ENCODE peak calls at places on chromosomes 5 and 9, in nine cellular contexts. N is AG20443; H is KBM-7; G is anterior cingulate cortex; L is kidney glomerular epithelial cell; D is T-helper 2 cell; M is NAMALWA; T is natural killer cell; E is stimulated activated CD8-positive, alpha-beta memory T cell treated with anti-CD3 and anti-CD28 coated beads, Interleukin-12 subunit alpha, Interleukin-12 subunit beta, amount 100 ng/mL, for 1 hour. K is an unnamed sample.

GRCh38 chr5:132408965-132409364 is 39.5 kb downstream of the SLC22A5 start:
- DNase-seq in L (no peak), D (no peak), T (no peak), M (no peak), G (no peak), N (no peak), E (no peak), H (no peak), K (no peak)

GRCh38 chr9:14103115-14103514 is 210.8 kb downstream of the NFIB start:
- DNase-seq in L (no peak), E (no peak), H (no peak), D (no peak), T (no peak), N (peak; percentile 14), M (no peak), G (no peak), K (peak; percentile 20)

GRCh38 chr5:132206782-132207181 is 20.9 kb downstream of the P4HA2 start:
- DNase-seq in M (peak; percentile 38), E (no peak), H (no peak), G (no peak), N (no peak), L (no peak), T (no peak), D (no peak), K (no peak)

GRCh38 chr5:44568519-44568918 is 179.3 kb upstream of the FGF10 start:
- DNase-seq in N (no peak), E (no peak), G (no peak), L (no peak), M (no peak), D (no peak), T (no peak), H (no peak), K (no peak)

GRCh38 chr5:180069589-180070247 is 1.8 kb downstream of the RNF130 start:
- DNase-seq in H (peak; percentile 95), G (peak; percentile 86), D (no peak), L (no peak), E (no peak), M (no peak), T (no peak), N (no peak), K (peak; percentile 12)

GRCh38 chr5:171390883-171391677 is 3.4 kb downstream of the NPM1 start:
- DNase-seq in M (peak; percentile 51), T (no peak), L (no peak), H (no peak), N (no peak), D (no peak), G (no peak), E (no peak), K (no peak)

GRCh38 chr5:123012321-123012720 is 24.2 kb downstream of the PPIC start:
- DNase-seq in M (no peak), N (no peak), L (no peak), G (no peak), H (peak; percentile 30), T (no peak), D (no peak), E (no peak), K (no peak)

GRCh38 chr9:278651-279050 is 64.0 kb downstream of the DOCK8 start:
- DNase-seq in T (no peak), H (peak; percentile 15), D (no peak), E (no peak), L (no peak), N (no peak), M (no peak), G (no peak), K (no peak)

GRCh38 chr5:150612905-150613670 is 27.4 kb upstream of the SYNPO start:
- DNase-seq in N (no peak), M (no peak), D (no peak), T (no peak), L (no peak), G (no peak), H (no peak), E (no peak), K (no peak)

GRCh38 chr5:9347032-9347431 is 198.8 kb downstream of the SEMA5A start:
- DNase-seq in T (no peak), H (no peak), D (no peak), E (no peak), N (no peak), L (no peak), G (no peak), M (no peak), K (no peak)

GRCh38 chr5:159901308-159901707 is 15.0 kb upstream of the ADRA1B start:
- DNase-seq in N (no peak), D (no peak), M (no peak), H (no peak), L (no peak), E (no peak), T (no peak), G (no peak), K (no peak)

GRCh38 chr5:133402781-133403180 is 209.6 kb downstream of the FSTL4 start:
- DNase-seq in T (no peak), H (no peak), E (no peak), M (no peak), N (no peak), L (no peak), D (no peak), G (no peak), K (no peak)

GRCh38 chr9:35683323-35683722 is 6.4 kb downstream of the TPM2 start:
- DNase-seq in H (no peak), N (no peak), E (no peak), D (no peak), T (no peak), G (no peak), M (no peak), L (no peak), K (no peak)

GRCh38 chr5:173866249-173867172 is 21.6 kb upstream of the CPEB4 start:
- DNase-seq in D (no peak), M (no peak), N (no peak), T (no peak), E (no peak), L (no peak), H (peak; percentile 66), G (peak; percentile 97), K (no peak)

GRCh38 chr5:61752588-61752987 is 420.5 kb downstream of the ZSWIM6 start:
- DNase-seq in T (no peak), M (no peak), G (no peak), H (no peak), N (no peak), L (no peak), D (no peak), E (no peak), K (no peak)

GRCh38 chr5:129116797-129117196 is 22.2 kb downstream of the ISOC1 start:
- DNase-seq in T (no peak), N (no peak), D (no peak), H (no peak), E (no peak), L (no peak), G (no peak), M (no peak), K (no peak)

GRCh38 chr5:33657804-33658435 is 217.2 kb downstream of the TARS1 start:
- DNase-seq in N (no peak), L (no peak), E (no peak), M (no peak), H (no peak), D (no peak), G (no peak), T (no peak), K (no peak)

GRCh38 chr5:29896651-29897050 is 1296.8 kb upstream of the CDH6 start:
- DNase-seq in D (no peak), N (no peak), E (no peak), M (no peak), L (no peak), G (no peak), T (no peak), H (no peak), K (no peak)

GRCh38 chr5:136014049-136014516 is 14.7 kb upstream of the TGFBI start:
- DNase-seq in L (no peak), M (no peak), H (no peak), T (no peak), D (no peak), G (no peak), E (no peak), N (no peak), K (no peak)

GRCh38 chr5:167642779-167643517 is 648.5 kb upstream of the WWC1 start:
- DNase-seq in L (no peak), N (peak; percentile 75), G (no peak), H (no peak), D (no peak), T (no peak), E (no peak), M (no peak), K (peak; percentile 50)

GRCh38 chr5:129820-130219 is 37.9 kb downstream of the PLEKHG4B start:
- DNase-seq in G (no peak), M (no peak), D (no peak), L (no peak), T (no peak), N (peak; percentile 54), H (no peak), E (no peak), K (peak; percentile 34)

GRCh38 chr9:128414461-128414860 is 6.2 kb upstream of the CERCAM start:
- DNase-seq in M (no peak), H (no peak), E (no peak), L (no peak), D (no peak), N (no peak), T (no peak), G (no peak), K (no peak)

GRCh38 chr9:95336281-95336680 is 18.8 kb upstream of the FANCC start:
- DNase-seq in N (peak; percentile 32), E (no peak), H (no peak), G (no peak), M (peak; percentile 19), T (no peak), L (no peak), D (no peak), K (no peak)